ENCODE peak calls at places on chromosomes 7 and 10, in nine cellular contexts. M is activated naive CD8-positive, alpha-beta T cell treated with anti-CD3 and anti-CD28 coated beads, Interleukin-2, amount 10 ng/mL, durations not matched to agents 7 days and 5 days; T is SK-N-DZ; N is hepatic stellate cell; L is activated T-cell treated with anti-CD3 and anti-CD28 coated beads for 24 hours; K is stimulated activated CD4-positive, alpha-beta T cell treated with anti-CD3 and anti-CD28 coated beads, Interleukin-4, amount 100 ng/mL, for 48 hours; W is fibroblast of mammary gland; P is putamen; B is A172. V is an unnamed sample.

GRCh38 chr10:51344371-51344770 is 270.1 kb downstream of the PRKG1 start:
- DNase-seq in M (no peak), T (no peak), N (no peak), L (no peak), K (no peak), W (peak), P (no peak), B (no peak), V (no peak)

GRCh38 chr10:28503114-28503513 is 29.8 kb upstream of the WAC start:
- DNase-seq in M (no peak), T (no peak), N (no peak), L (no peak), K (no peak), W (peak), P (no peak), B (peak), V (peak)

GRCh38 chr10:78996449-78997129 is 72.2 kb upstream of the ZMIZ1 start:
- DNase-seq in M (no peak), T (no peak), N (no peak), L (no peak), K (no peak), W (no peak), P (no peak), B (no peak), V (no peak)

GRCh38 chr7:49768254-49768653 is 5.2 kb upstream of the VWC2 start:
- DNase-seq in M (no peak), T (no peak), N (no peak), L (no peak), K (no peak), W (no peak), P (no peak), B (no peak), V (no peak)

GRCh38 chr10:79063661-79064490 is 4.9 kb upstream of the ZMIZ1 start:
- DNase-seq in M (no peak), T (no peak), N (no peak), L (no peak), K (no peak), W (no peak), P (no peak), B (no peak), V (no peak)

GRCh38 chr7:111561909-111562732 is at the start of gene IMMP2L:
- DNase-seq in M (peak), T (peak), N (peak), L (peak), K (peak), W (peak), P (peak), B (peak), V (peak)

GRCh38 chr7:144386741-144387140 is 16.8 kb downstream of the NOBOX start:
- DNase-seq in M (no peak), T (no peak), N (no peak), L (no peak), K (no peak), W (peak), P (no peak), B (peak), V (no peak)

GRCh38 chr7:39949980-39950472 is at the start of gene CDK13:
- DNase-seq in M (peak), T (peak), N (peak), L (peak), K (peak), W (peak), P (peak), B (peak), V (peak)

GRCh38 chr10:86960863-86961434 is 2.5 kb downstream of the SNCG start:
- DNase-seq in M (no peak), T (no peak), N (no peak), L (no peak), K (no peak), W (no peak), P (no peak), B (no peak), V (no peak)

GRCh38 chr10:84175436-84175835 is 1.8 kb downstream of the GPR15LG start:
- DNase-seq in M (no peak), T (no peak), N (no peak), L (no peak), K (no peak), W (no peak), P (no peak), B (no peak), V (no peak)

GRCh38 chr10:11024596-11024995 is 6.9 kb downstream of the CELF2 start:
- DNase-seq in M (no peak), T (no peak), N (no peak), L (no peak), K (no peak), W (peak), P (no peak), B (no peak), V (no peak)

GRCh38 chr7:41787951-41788350 is 85.1 kb upstream of the INHBA start:
- DNase-seq in M (no peak), T (no peak), N (no peak), L (no peak), K (no peak), W (no peak), P (no peak), B (no peak), V (no peak)

GRCh38 chr10:129385600-129385999 is 81.4 kb upstream of the MGMT start:
- DNase-seq in M (no peak), T (no peak), N (no peak), L (no peak), K (no peak), W (no peak), P (no peak), B (no peak), V (no peak)

GRCh38 chr7:47988496-47989386 is 9.3 kb upstream of the HUS1 start:
- DNase-seq in M (no peak), T (peak), N (no peak), L (no peak), K (no peak), W (no peak), P (no peak), B (no peak), V (no peak)

GRCh38 chr7:142459557-142459963 is 201.7 kb upstream of the PRSS58 start:
- DNase-seq in M (no peak), T (peak), N (peak), L (no peak), K (no peak), W (peak), P (peak), B (peak), V (no peak)

GRCh38 chr7:66905689-66906088 is 15.3 kb upstream of the TMEM248 start:
- DNase-seq in M (no peak), T (no peak), N (no peak), L (no peak), K (no peak), W (no peak), P (no peak), B (no peak), V (no peak)

GRCh38 chr10:77264107-77264506 is 373.5 kb downstream of the KCNMA1 start:
- DNase-seq in M (peak), T (no peak), N (no peak), L (no peak), K (no peak), W (no peak), P (no peak), B (no peak), V (no peak)

GRCh38 chr7:95056107-95056689 is 148.8 kb downstream of the PPP1R9A start:
- DNase-seq in M (no peak), T (no peak), N (no peak), L (no peak), K (no peak), W (no peak), P (no peak), B (no peak), V (no peak)

GRCh38 chr7:3649250-3649649 is 348.2 kb downstream of the SDK1 start:
- DNase-seq in M (no peak), T (no peak), N (no peak), L (no peak), K (no peak), W (no peak), P (no peak), B (no peak), V (no peak)

GRCh38 chr7:47472444-47473157 is 109.3 kb downstream of the TNS3 start:
- DNase-seq in M (no peak), T (no peak), N (no peak), L (no peak), K (no peak), W (no peak), P (no peak), B (no peak), V (no peak)

GRCh38 chr7:35268953-35269352 is 15.1 kb upstream of the TBX20 start:
- DNase-seq in M (no peak), T (peak), N (no peak), L (no peak), K (no peak), W (no peak), P (no peak), B (no peak), V (no peak)

GRCh38 chr7:134121632-134122139 is 5.5 kb upstream of the LRGUK start:
- DNase-seq in M (no peak), T (no peak), N (no peak), L (no peak), K (no peak), W (no peak), P (no peak), B (no peak), V (no peak)

GRCh38 chr10:86944907-86945306 is 12.5 kb downstream of the MMRN2 start:
- DNase-seq in M (no peak), T (no peak), N (no peak), L (no peak), K (no peak), W (no peak), P (no peak), B (no peak), V (no peak)

GRCh38 chr10:77180794-77181193 is 456.8 kb downstream of the KCNMA1 start:
- DNase-seq in M (no peak), T (no peak), N (peak), L (no peak), K (no peak), W (no peak), P (no peak), B (no peak), V (no peak)

GRCh38 chr7:112337892-112338291 is 112.4 kb upstream of the IFRD1 start:
- DNase-seq in M (no peak), T (no peak), N (no peak), L (no peak), K (no peak), W (no peak), P (no peak), B (no peak), V (no peak)

GRCh38 chr10:103463456-103463855 is 4.8 kb upstream of the CALHM1 start:
- DNase-seq in M (no peak), T (no peak), N (peak), L (no peak), K (no peak), W (peak), P (no peak), B (no peak), V (no peak)

GRCh38 chr10:118798186-118798811 is 43.5 kb upstream of the CACUL1 start:
- DNase-seq in M (no peak), T (no peak), N (no peak), L (no peak), K (no peak), W (peak), P (no peak), B (peak), V (no peak)

GRCh38 chr10:84352251-84352842 is 24.0 kb downstream of the CCSER2 start:
- DNase-seq in M (peak), T (peak), N (peak), L (peak), K (peak), W (peak), P (peak), B (peak), V (no peak)

GRCh38 chr7:72326365-72326764 is 85.8 kb downstream of the CALN1 start:
- DNase-seq in M (no peak), T (no peak), N (no peak), L (no peak), K (no peak), W (no peak), P (no peak), B (peak), V (no peak)

GRCh38 chr10:79244068-79244442 is 103.2 kb upstream of the PPIF start:
- DNase-seq in M (peak), T (no peak), N (no peak), L (no peak), K (no peak), W (no peak), P (no peak), B (no peak), V (no peak)

GRCh38 chr7:124723012-124723411 is 42.6 kb downstream of the GPR37 start:
- DNase-seq in M (no peak), T (no peak), N (peak), L (no peak), K (no peak), W (peak), P (no peak), B (peak), V (no peak)